ENCODE peak calls at places on chromosomes 11 and 22, in four cellular contexts. One of them, this sample, is unnamed.

GRCh38 chr22:49533886-49534285 is 293.8 kb downstream of the BRD1 start:
- DNase-seq in K562: no peak
- DNase-seq in HepG2: no peak
- DNase-seq in HCT116: no peak
- DNase-seq in this sample: no peak

GRCh38 chr11:82046778-82047177 is 686.9 kb downstream of the FAM181B start:
- DNase-seq in HCT116: no peak
- DNase-seq in K562: no peak
- DNase-seq in HepG2: no peak
- DNase-seq in this sample: no peak

GRCh38 chr11:94767701-94768601 is at the start of gene AMOTL1:
- DNase-seq in HCT116: peak; percentile 65
- DNase-seq in K562: peak; percentile 73
- DNase-seq in HepG2: no peak
- DNase-seq in this sample: peak; percentile 94

GRCh38 chr22:36423461-36424404 is 36.0 kb upstream of the MYH9 start:
- DNase-seq in HCT116: no peak
- DNase-seq in HepG2: no peak
- DNase-seq in K562: peak; percentile 41
- DNase-seq in this sample: no peak

GRCh38 chr11:126393143-126393542 is 37.7 kb downstream of the ST3GAL4 start:
- DNase-seq in HCT116: no peak
- DNase-seq in HepG2: no peak
- DNase-seq in K562: no peak
- DNase-seq in this sample: no peak

GRCh38 chr22:50032109-50032871 is 19.7 kb upstream of the IL17REL start:
- DNase-seq in HepG2: no peak
- DNase-seq in HCT116: no peak
- DNase-seq in K562: no peak
- DNase-seq in this sample: peak; percentile 22

GRCh38 chr22:24486501-24486921 is 8.6 kb upstream of the UPB1 start:
- DNase-seq in HepG2: peak; percentile 44
- DNase-seq in K562: no peak
- DNase-seq in HCT116: no peak
- DNase-seq in this sample: no peak

GRCh38 chr11:47467372-47467771 is 18.4 kb upstream of the RAPSN start:
- DNase-seq in HCT116: no peak
- DNase-seq in K562: no peak
- DNase-seq in HepG2: no peak
- DNase-seq in this sample: no peak

GRCh38 chr22:27474711-27475547 is 326.6 kb downstream of the MN1 start:
- DNase-seq in HCT116: peak; percentile 66
- DNase-seq in K562: no peak
- DNase-seq in HepG2: no peak
- DNase-seq in this sample: no peak

GRCh38 chr11:74238243-74238642 is 67.2 kb downstream of the PPME1 start:
- DNase-seq in K562: no peak
- DNase-seq in HCT116: no peak
- DNase-seq in HepG2: no peak
- DNase-seq in this sample: no peak

GRCh38 chr11:128512478-128513127 is 74.8 kb downstream of the ETS1 start:
- DNase-seq in HCT116: no peak
- DNase-seq in K562: no peak
- DNase-seq in HepG2: no peak
- DNase-seq in this sample: no peak

GRCh38 chr11:101945418-101945817 is 29.1 kb upstream of the ANGPTL5 start:
- DNase-seq in HepG2: no peak
- DNase-seq in K562: no peak
- DNase-seq in HCT116: no peak
- DNase-seq in this sample: no peak

GRCh38 chr11:27681664-27682063 is 18.6 kb downstream of the BDNF start:
- DNase-seq in HepG2: no peak
- DNase-seq in HCT116: no peak
- DNase-seq in K562: no peak
- DNase-seq in this sample: no peak

GRCh38 chr11:12803086-12803826 is 129.0 kb downstream of the TEAD1 start:
- DNase-seq in K562: no peak
- DNase-seq in HCT116: no peak
- DNase-seq in HepG2: no peak
- DNase-seq in this sample: no peak
- TF ChIP-seq ELF1 in K562: no peak
- TF ChIP-seq ELF1 in HCT116: no peak
- TF ChIP-seq ELF1 in HepG2: no peak
- TF ChIP-seq ELF1 in this sample: no peak

GRCh38 chr22:45692549-45692948 is 20.9 kb downstream of the ATXN10 start:
- DNase-seq in HepG2: no peak
- DNase-seq in K562: no peak
- DNase-seq in HCT116: no peak
- DNase-seq in this sample: no peak

DNA sequence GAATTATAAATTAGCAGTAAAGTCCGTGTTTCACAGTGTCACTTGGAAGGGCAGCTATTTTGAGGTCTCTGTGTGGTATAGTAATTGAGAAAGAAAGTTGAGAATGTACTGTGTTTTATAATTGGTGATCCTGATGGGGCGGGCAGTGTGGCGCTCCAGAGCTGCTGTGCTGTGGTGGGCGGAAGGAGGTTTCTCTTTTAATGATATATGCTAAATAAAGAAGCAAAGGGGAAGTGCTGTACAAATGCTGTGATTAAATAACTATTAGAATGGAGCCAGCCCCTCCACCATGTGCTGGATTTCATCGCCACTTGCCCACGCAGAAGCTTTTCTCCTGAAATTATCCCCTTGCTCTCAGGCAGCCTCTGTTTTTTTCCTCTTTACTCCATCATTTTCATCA is 24.6 kb downstream of the ATXN10 start:
- DNase-seq in HepG2: no peak
- DNase-seq in HCT116: no peak
- DNase-seq in K562: no peak
- DNase-seq in this sample: no peak
- TF ChIP-seq ELF1 in HepG2: no peak
- TF ChIP-seq ELF1 in HCT116: no peak
- TF ChIP-seq ELF1 in K562: no peak
- TF ChIP-seq ELF1 in this sample: no peak

GRCh38 chr11:69437001-69437875 is 44.2 kb upstream of the LINC01488 start:
- DNase-seq in K562: no peak
- DNase-seq in HepG2: peak; percentile 82
- DNase-seq in HCT116: no peak
- DNase-seq in this sample: no peak

GRCh38 chr11:69434341-69434960 is 47.0 kb upstream of the LINC01488 start:
- DNase-seq in HepG2: no peak
- DNase-seq in K562: no peak
- DNase-seq in HCT116: no peak
- DNase-seq in this sample: no peak

GRCh38 chr11:69435161-69435990 is 46.1 kb upstream of the LINC01488 start:
- DNase-seq in HepG2: no peak
- DNase-seq in K562: no peak
- DNase-seq in HCT116: no peak
- DNase-seq in this sample: no peak

GRCh38 chr11:69437876-69438205 is 43.6 kb upstream of the LINC01488 start:
- DNase-seq in HepG2: no peak
- DNase-seq in HCT116: no peak
- DNase-seq in K562: no peak
- DNase-seq in this sample: no peak

GRCh38 chr11:69436041-69436982 is 45.2 kb upstream of the LINC01488 start:
- DNase-seq in HepG2: no peak
- DNase-seq in HCT116: no peak
- DNase-seq in K562: no peak
- DNase-seq in this sample: no peak
- TF ChIP-seq ELF1 in HepG2: no peak
- TF ChIP-seq ELF1 in HCT116: no peak
- TF ChIP-seq ELF1 in K562: no peak
- TF ChIP-seq ELF1 in this sample: no peak

GRCh38 chr11:12893787-12894672 is 115.1 kb upstream of the RASSF10 start:
- DNase-seq in HepG2: peak; percentile 39
- DNase-seq in HCT116: peak; percentile 15
- DNase-seq in K562: peak; percentile 63
- DNase-seq in this sample: peak; percentile 62
- TF ChIP-seq ELF1 in HepG2: no peak
- TF ChIP-seq ELF1 in HCT116: no peak
- TF ChIP-seq ELF1 in K562: no peak
- TF ChIP-seq ELF1 in this sample: no peak

GRCh38 chr11:17580271-17580670 is 33.2 kb downstream of the OTOG start:
- DNase-seq in HCT116: no peak
- DNase-seq in K562: no peak
- DNase-seq in HepG2: no peak
- DNase-seq in this sample: no peak

GRCh38 chr11:17578958-17579357 is 31.9 kb downstream of the OTOG start:
- DNase-seq in K562: no peak
- DNase-seq in HCT116: no peak
- DNase-seq in HepG2: no peak
- DNase-seq in this sample: no peak

GRCh38 chr11:17578296-17578695 is 31.2 kb downstream of the OTOG start:
- DNase-seq in K562: no peak
- DNase-seq in HCT116: no peak
- DNase-seq in HepG2: no peak
- DNase-seq in this sample: no peak

GRCh38 chr11:17581036-17581731 is 34.1 kb downstream of the OTOG start:
- DNase-seq in HCT116: no peak
- DNase-seq in HepG2: no peak
- DNase-seq in K562: no peak
- DNase-seq in this sample: no peak

DNA sequence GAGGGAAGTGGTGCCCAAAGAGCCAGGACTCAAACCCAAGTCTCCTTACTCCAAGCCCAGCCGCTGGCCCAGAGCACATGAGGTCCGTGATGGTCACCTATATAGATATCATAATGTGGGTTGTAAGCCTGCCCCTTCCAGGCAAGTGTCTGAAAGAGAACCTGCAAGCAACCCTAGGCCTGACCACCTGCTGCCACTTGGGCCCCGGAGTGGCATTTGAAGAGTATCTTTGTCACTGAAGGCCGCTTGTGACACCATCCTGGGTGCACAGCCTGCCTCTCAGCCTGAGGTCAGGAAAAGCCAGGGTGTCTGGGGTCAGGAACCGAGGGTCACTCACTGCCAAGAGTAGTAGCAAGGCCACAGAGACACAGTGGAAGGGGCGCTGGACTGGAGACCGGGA is 32.4 kb downstream of the OTOG start:
- DNase-seq in HepG2: no peak
- DNase-seq in K562: no peak
- DNase-seq in HCT116: no peak
- DNase-seq in this sample: no peak
- TF ChIP-seq ELF1 in HepG2: no peak
- TF ChIP-seq ELF1 in K562: no peak
- TF ChIP-seq ELF1 in HCT116: no peak
- TF ChIP-seq ELF1 in this sample: no peak

DNA sequence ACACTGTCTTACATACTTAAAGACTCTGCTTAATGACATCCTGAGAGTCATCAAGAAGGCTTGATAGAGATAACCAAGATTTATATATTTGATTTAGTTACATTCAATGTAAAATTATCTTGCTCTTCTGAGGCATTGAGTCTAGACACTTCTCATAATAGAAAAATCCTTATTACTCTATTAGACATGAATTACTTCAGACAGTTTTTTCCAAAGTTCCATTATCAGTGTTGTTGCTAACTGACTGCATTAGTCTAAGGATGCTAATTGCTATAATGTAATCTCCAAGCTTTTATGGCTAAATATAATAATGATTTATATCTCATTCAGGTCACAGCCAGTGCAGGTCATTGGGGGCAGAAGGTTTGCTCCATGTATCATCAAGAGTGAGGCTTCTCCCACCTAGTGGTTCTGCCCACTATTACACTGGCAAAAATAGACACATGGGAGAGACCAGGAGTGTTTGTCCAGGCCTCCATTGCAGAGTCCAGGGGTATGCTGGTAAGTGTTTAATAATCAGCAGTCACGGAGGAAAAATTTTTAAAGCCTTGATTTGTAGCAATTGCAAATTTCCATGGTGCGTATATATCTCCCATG is 377.2 kb upstream of the DDI1 start:
- DNase-seq in HCT116: peak; percentile 15
- DNase-seq in K562: no peak
- DNase-seq in HepG2: no peak
- DNase-seq in this sample: peak; percentile 48
- TF ChIP-seq ELF1 in HCT116: no peak
- TF ChIP-seq ELF1 in K562: no peak
- TF ChIP-seq ELF1 in HepG2: no peak
- TF ChIP-seq ELF1 in this sample: no peak

This sample was measured in SK-N-SH.